ENCODE peak calls at places on chromosomes 11 and 22, in nine cellular contexts. One of them, this sample, is unnamed.

GRCh38 chr11:9616858-9617257 is 43.4 kb downstream of the WEE1 start:
- DNase-seq in fibroblast of pulmonary artery: no peak
- DNase-seq in IMR-90: peak
- DNase-seq in AG10803: no peak
- DNase-seq in endothelial cell of umbilical vein: peak
- DNase-seq in PC-3: no peak
- DNase-seq in left ventricle myocardium inferior: no peak
- DNase-seq in astrocyte of the cerebellum: no peak
- DNase-seq in tibial artery: no peak
- DNase-seq in this sample: no peak

GRCh38 chr11:8720376-8720775 is 37.8 kb downstream of the RPL27A start:
- DNase-seq in PC-3: peak
- DNase-seq in endothelial cell of umbilical vein: no peak
- DNase-seq in astrocyte of the cerebellum: no peak
- DNase-seq in left ventricle myocardium inferior: no peak
- DNase-seq in fibroblast of pulmonary artery: no peak
- DNase-seq in AG10803: no peak
- DNase-seq in IMR-90: peak
- DNase-seq in tibial artery: no peak
- DNase-seq in this sample: no peak

GRCh38 chr11:44327730-44328691 is 18.1 kb upstream of the ALX4 start:
- DNase-seq in endothelial cell of umbilical vein: no peak
- DNase-seq in fibroblast of pulmonary artery: no peak
- DNase-seq in left ventricle myocardium inferior: no peak
- DNase-seq in tibial artery: no peak
- DNase-seq in astrocyte of the cerebellum: no peak
- DNase-seq in IMR-90: no peak
- DNase-seq in AG10803: no peak
- DNase-seq in PC-3: no peak
- DNase-seq in this sample: no peak

GRCh38 chr11:23212829-23213228 is 352.6 kb upstream of the CCDC179 start:
- DNase-seq in fibroblast of pulmonary artery: no peak
- DNase-seq in AG10803: no peak
- DNase-seq in left ventricle myocardium inferior: no peak
- DNase-seq in tibial artery: no peak
- DNase-seq in endothelial cell of umbilical vein: no peak
- DNase-seq in PC-3: no peak
- DNase-seq in IMR-90: no peak
- DNase-seq in astrocyte of the cerebellum: no peak
- DNase-seq in this sample: no peak

GRCh38 chr22:33922268-33922667 is 2.0 kb upstream of the LARGE1 start:
- DNase-seq in tibial artery: peak
- DNase-seq in left ventricle myocardium inferior: peak
- DNase-seq in endothelial cell of umbilical vein: no peak
- DNase-seq in astrocyte of the cerebellum: no peak
- DNase-seq in AG10803: no peak
- DNase-seq in fibroblast of pulmonary artery: peak
- DNase-seq in IMR-90: peak
- DNase-seq in PC-3: no peak
- DNase-seq in this sample: no peak

GRCh38 chr11:1653541-1654387 is 24.2 kb downstream of the KRTAP5-5 start:
- DNase-seq in PC-3: no peak
- DNase-seq in astrocyte of the cerebellum: no peak
- DNase-seq in endothelial cell of umbilical vein: no peak
- DNase-seq in tibial artery: peak
- DNase-seq in fibroblast of pulmonary artery: no peak
- DNase-seq in AG10803: no peak
- DNase-seq in IMR-90: no peak
- DNase-seq in left ventricle myocardium inferior: no peak
- DNase-seq in this sample: no peak

GRCh38 chr11:120324932-120325810 is at the start of gene TLCD5:
- DNase-seq in left ventricle myocardium inferior: peak
- DNase-seq in astrocyte of the cerebellum: no peak
- DNase-seq in IMR-90: peak
- DNase-seq in fibroblast of pulmonary artery: peak
- DNase-seq in PC-3: peak
- DNase-seq in endothelial cell of umbilical vein: peak
- DNase-seq in AG10803: peak
- DNase-seq in tibial artery: peak
- DNase-seq in this sample: no peak

GRCh38 chr22:30903876-30904460 is 64.6 kb downstream of the MORC2 start:
- DNase-seq in AG10803: no peak
- DNase-seq in astrocyte of the cerebellum: no peak
- DNase-seq in IMR-90: no peak
- DNase-seq in fibroblast of pulmonary artery: no peak
- DNase-seq in endothelial cell of umbilical vein: no peak
- DNase-seq in PC-3: no peak
- DNase-seq in left ventricle myocardium inferior: no peak
- DNase-seq in tibial artery: no peak
- DNase-seq in this sample: no peak

GRCh38 chr11:7353100-7353499 is 101.4 kb downstream of the SYT9 start:
- DNase-seq in astrocyte of the cerebellum: no peak
- DNase-seq in endothelial cell of umbilical vein: peak
- DNase-seq in AG10803: peak
- DNase-seq in PC-3: peak
- DNase-seq in tibial artery: no peak
- DNase-seq in fibroblast of pulmonary artery: peak
- DNase-seq in IMR-90: no peak
- DNase-seq in left ventricle myocardium inferior: no peak
- DNase-seq in this sample: no peak

GRCh38 chr11:72439455-72439854 is 5.1 kb upstream of the CLPB start:
- DNase-seq in astrocyte of the cerebellum: peak
- DNase-seq in endothelial cell of umbilical vein: peak
- DNase-seq in PC-3: peak
- DNase-seq in fibroblast of pulmonary artery: peak
- DNase-seq in tibial artery: no peak
- DNase-seq in IMR-90: peak
- DNase-seq in left ventricle myocardium inferior: no peak
- DNase-seq in AG10803: peak
- DNase-seq in this sample: no peak

GRCh38 chr11:126871792-126872191 is 128.8 kb downstream of the KIRREL3 start:
- DNase-seq in left ventricle myocardium inferior: no peak
- DNase-seq in fibroblast of pulmonary artery: no peak
- DNase-seq in IMR-90: peak
- DNase-seq in tibial artery: no peak
- DNase-seq in endothelial cell of umbilical vein: no peak
- DNase-seq in AG10803: peak
- DNase-seq in PC-3: no peak
- DNase-seq in astrocyte of the cerebellum: no peak
- DNase-seq in this sample: no peak

GRCh38 chr11:33829430-33830141 is 55.3 kb upstream of the FBXO3 start:
- DNase-seq in AG10803: peak
- DNase-seq in left ventricle myocardium inferior: peak
- DNase-seq in astrocyte of the cerebellum: peak
- DNase-seq in fibroblast of pulmonary artery: peak
- DNase-seq in IMR-90: peak
- DNase-seq in PC-3: peak
- DNase-seq in tibial artery: no peak
- DNase-seq in endothelial cell of umbilical vein: peak
- DNase-seq in this sample: peak

GRCh38 chr11:115741376-115741775 is 237.2 kb upstream of the CADM1 start:
- DNase-seq in tibial artery: no peak
- DNase-seq in left ventricle myocardium inferior: no peak
- DNase-seq in astrocyte of the cerebellum: no peak
- DNase-seq in IMR-90: no peak
- DNase-seq in fibroblast of pulmonary artery: no peak
- DNase-seq in AG10803: no peak
- DNase-seq in PC-3: no peak
- DNase-seq in endothelial cell of umbilical vein: no peak
- DNase-seq in this sample: no peak

GRCh38 chr22:30351226-30351625 is 5.5 kb downstream of the SF3A1 start:
- DNase-seq in tibial artery: no peak
- DNase-seq in IMR-90: no peak
- DNase-seq in left ventricle myocardium inferior: no peak
- DNase-seq in astrocyte of the cerebellum: no peak
- DNase-seq in PC-3: no peak
- DNase-seq in AG10803: peak
- DNase-seq in endothelial cell of umbilical vein: no peak
- DNase-seq in fibroblast of pulmonary artery: no peak
- DNase-seq in this sample: no peak

GRCh38 chr22:49094858-49095257 is 732.8 kb downstream of the BRD1 start:
- DNase-seq in AG10803: no peak
- DNase-seq in endothelial cell of umbilical vein: no peak
- DNase-seq in left ventricle myocardium inferior: no peak
- DNase-seq in IMR-90: no peak
- DNase-seq in fibroblast of pulmonary artery: no peak
- DNase-seq in PC-3: no peak
- DNase-seq in tibial artery: no peak
- DNase-seq in astrocyte of the cerebellum: no peak
- DNase-seq in this sample: no peak

GRCh38 chr11:43693731-43694130 is 13.2 kb downstream of the HSD17B12 start:
- DNase-seq in AG10803: no peak
- DNase-seq in IMR-90: no peak
- DNase-seq in left ventricle myocardium inferior: no peak
- DNase-seq in astrocyte of the cerebellum: no peak
- DNase-seq in endothelial cell of umbilical vein: no peak
- DNase-seq in PC-3: no peak
- DNase-seq in tibial artery: no peak
- DNase-seq in fibroblast of pulmonary artery: no peak
- DNase-seq in this sample: no peak

GRCh38 chr11:16043617-16044016 is 312.7 kb downstream of the SOX6 start:
- DNase-seq in tibial artery: no peak
- DNase-seq in left ventricle myocardium inferior: peak
- DNase-seq in astrocyte of the cerebellum: no peak
- DNase-seq in AG10803: no peak
- DNase-seq in IMR-90: no peak
- DNase-seq in fibroblast of pulmonary artery: no peak
- DNase-seq in endothelial cell of umbilical vein: no peak
- DNase-seq in PC-3: no peak
- DNase-seq in this sample: no peak

GRCh38 chr11:107591446-107592236 is 694 bp downstream of the ELMOD1 start:
- DNase-seq in fibroblast of pulmonary artery: no peak
- DNase-seq in tibial artery: no peak
- DNase-seq in PC-3: peak
- DNase-seq in left ventricle myocardium inferior: no peak
- DNase-seq in IMR-90: no peak
- DNase-seq in endothelial cell of umbilical vein: peak
- DNase-seq in astrocyte of the cerebellum: no peak
- DNase-seq in AG10803: peak
- DNase-seq in this sample: no peak

GRCh38 chr11:31657091-31657490 is 147.5 kb downstream of the ELP4 start:
- DNase-seq in left ventricle myocardium inferior: no peak
- DNase-seq in endothelial cell of umbilical vein: no peak
- DNase-seq in IMR-90: no peak
- DNase-seq in tibial artery: no peak
- DNase-seq in AG10803: no peak
- DNase-seq in astrocyte of the cerebellum: no peak
- DNase-seq in fibroblast of pulmonary artery: no peak
- DNase-seq in PC-3: no peak
- DNase-seq in this sample: no peak
- H3K4me3 ChIP-seq in left ventricle myocardium inferior: no peak
- H3K4me3 ChIP-seq in endothelial cell of umbilical vein: no peak
- H3K4me3 ChIP-seq in IMR-90: no peak
- H3K4me3 ChIP-seq in tibial artery: no peak
- H3K4me3 ChIP-seq in AG10803: no peak
- H3K4me3 ChIP-seq in astrocyte of the cerebellum: no peak
- H3K4me3 ChIP-seq in fibroblast of pulmonary artery: no peak
- H3K4me3 ChIP-seq in PC-3: no peak
- H3K4me3 ChIP-seq in this sample: no peak

GRCh38 chr11:31340903-31341572 is 28.5 kb downstream of the DCDC1 start:
- DNase-seq in AG10803: peak
- DNase-seq in fibroblast of pulmonary artery: peak
- DNase-seq in tibial artery: no peak
- DNase-seq in astrocyte of the cerebellum: peak
- DNase-seq in PC-3: peak
- DNase-seq in IMR-90: peak
- DNase-seq in endothelial cell of umbilical vein: peak
- DNase-seq in left ventricle myocardium inferior: no peak
- DNase-seq in this sample: no peak
- TF ChIP-seq CTCF in AG10803: peak
- TF ChIP-seq CTCF in fibroblast of pulmonary artery: peak
- TF ChIP-seq CTCF in tibial artery: no peak
- TF ChIP-seq CTCF in astrocyte of the cerebellum: peak
- TF ChIP-seq CTCF in PC-3: peak
- TF ChIP-seq CTCF in IMR-90: peak
- TF ChIP-seq CTCF in endothelial cell of umbilical vein: peak
- TF ChIP-seq CTCF in left ventricle myocardium inferior: peak
- TF ChIP-seq CTCF in this sample: peak

GRCh38 chr22:42176271-42176670 is 45.7 kb upstream of the CYP2D6 start:
- DNase-seq in left ventricle myocardium inferior: no peak
- DNase-seq in IMR-90: no peak
- DNase-seq in AG10803: no peak
- DNase-seq in endothelial cell of umbilical vein: no peak
- DNase-seq in PC-3: no peak
- DNase-seq in tibial artery: no peak
- DNase-seq in fibroblast of pulmonary artery: no peak
- DNase-seq in astrocyte of the cerebellum: no peak
- DNase-seq in this sample: no peak

GRCh38 chr22:42172385-42173172 is 42.0 kb upstream of the CYP2D6 start:
- DNase-seq in endothelial cell of umbilical vein: no peak
- DNase-seq in IMR-90: peak
- DNase-seq in AG10803: no peak
- DNase-seq in tibial artery: no peak
- DNase-seq in astrocyte of the cerebellum: no peak
- DNase-seq in left ventricle myocardium inferior: no peak
- DNase-seq in PC-3: no peak
- DNase-seq in fibroblast of pulmonary artery: no peak
- DNase-seq in this sample: no peak

GRCh38 chr22:42173183-42173926 is 42.7 kb upstream of the CYP2D6 start:
- DNase-seq in astrocyte of the cerebellum: no peak
- DNase-seq in endothelial cell of umbilical vein: peak
- DNase-seq in fibroblast of pulmonary artery: no peak
- DNase-seq in tibial artery: no peak
- DNase-seq in left ventricle myocardium inferior: no peak
- DNase-seq in AG10803: no peak
- DNase-seq in IMR-90: no peak
- DNase-seq in PC-3: no peak
- DNase-seq in this sample: no peak

GRCh38 chr22:42171946-42172345 is 41.3 kb upstream of the CYP2D6 start:
- DNase-seq in tibial artery: no peak
- DNase-seq in endothelial cell of umbilical vein: no peak
- DNase-seq in AG10803: no peak
- DNase-seq in astrocyte of the cerebellum: no peak
- DNase-seq in PC-3: no peak
- DNase-seq in fibroblast of pulmonary artery: no peak
- DNase-seq in left ventricle myocardium inferior: no peak
- DNase-seq in IMR-90: no peak
- DNase-seq in this sample: no peak

GRCh38 chr22:42174062-42174461 is 43.5 kb upstream of the CYP2D6 start:
- DNase-seq in PC-3: no peak
- DNase-seq in IMR-90: peak
- DNase-seq in left ventricle myocardium inferior: no peak
- DNase-seq in AG10803: peak
- DNase-seq in endothelial cell of umbilical vein: no peak
- DNase-seq in astrocyte of the cerebellum: peak
- DNase-seq in fibroblast of pulmonary artery: no peak
- DNase-seq in tibial artery: no peak
- DNase-seq in this sample: no peak
- H3K4me3 ChIP-seq in PC-3: no peak
- H3K4me3 ChIP-seq in IMR-90: no peak
- H3K4me3 ChIP-seq in left ventricle myocardium inferior: no peak
- H3K4me3 ChIP-seq in AG10803: no peak
- H3K4me3 ChIP-seq in endothelial cell of umbilical vein: no peak
- H3K4me3 ChIP-seq in astrocyte of the cerebellum: no peak
- H3K4me3 ChIP-seq in fibroblast of pulmonary artery: no peak
- H3K4me3 ChIP-seq in tibial artery: no peak
- H3K4me3 ChIP-seq in this sample: no peak

DNA sequence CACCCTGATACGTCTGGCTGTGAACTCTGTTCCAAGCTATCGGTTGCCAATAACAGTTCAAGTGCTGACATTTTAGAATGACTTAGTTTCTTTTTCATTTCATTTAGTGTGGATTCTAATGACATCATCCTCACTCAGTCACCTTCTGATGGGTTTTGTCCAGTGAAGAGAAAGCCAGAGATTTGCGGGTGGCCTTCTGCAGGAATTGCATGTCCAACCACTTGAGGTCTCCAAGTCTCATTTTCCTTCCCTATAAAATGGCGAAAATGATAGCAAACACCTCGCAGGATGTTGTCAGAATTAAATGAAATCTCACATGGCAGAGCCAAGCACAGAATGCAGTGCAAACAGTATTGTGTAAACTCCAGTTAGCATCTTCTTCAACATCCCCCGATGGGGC is 286.9 kb downstream of the MN1 start:
- DNase-seq in AG10803: no peak
- DNase-seq in IMR-90: no peak
- DNase-seq in tibial artery: no peak
- DNase-seq in fibroblast of pulmonary artery: no peak
- DNase-seq in left ventricle myocardium inferior: no peak
- DNase-seq in astrocyte of the cerebellum: no peak
- DNase-seq in PC-3: no peak
- DNase-seq in endothelial cell of umbilical vein: no peak
- DNase-seq in this sample: no peak
- TF ChIP-seq CTCF in AG10803: no peak
- TF ChIP-seq CTCF in IMR-90: no peak
- TF ChIP-seq CTCF in tibial artery: no peak
- TF ChIP-seq CTCF in fibroblast of pulmonary artery: no peak
- TF ChIP-seq CTCF in left ventricle myocardium inferior: no peak
- TF ChIP-seq CTCF in astrocyte of the cerebellum: no peak
- TF ChIP-seq CTCF in PC-3: no peak
- TF ChIP-seq CTCF in endothelial cell of umbilical vein: no peak
- TF ChIP-seq CTCF in this sample: no peak

This sample was measured in LNCaP clone FGC.